ENCODE peak calls at places on chromosomes 3 and 15, in seven cellular contexts. G, K, Z, D, U, M and S are unnamed samples. For H3K27me3, the result is how much of the 10 kb centered on the place peaks cover.

GRCh38 chr3:178152010-178152409 is 384.2 kb upstream of the KCNMB2 start:
- DNase-seq in M (no peak), K (no peak), U (no peak), G (peak), D (no peak), Z (no peak), S (no peak)

GRCh38 chr3:908839-909238 is 184.0 kb upstream of the CNTN6 start:
- DNase-seq in K (no peak), M (no peak), U (peak), Z (no peak), D (no peak), G (no peak), S (no peak)

GRCh38 chr3:172320468-172320867 is 127.8 kb downstream of the GHSR start:
- DNase-seq in G (no peak), M (no peak), K (no peak), D (no peak), U (no peak), Z (no peak), S (no peak)

GRCh38 chr15:26433818-26434217 is 339.0 kb downstream of the GABRB3 start:
- DNase-seq in M (no peak), G (no peak), Z (no peak), K (no peak), D (no peak), U (no peak), S (no peak)

GRCh38 chr3:193826126-193826795 is 233.3 kb downstream of the OPA1 start:
- DNase-seq in U (peak), K (no peak), Z (peak), M (no peak), G (peak), D (peak), S (no peak)

GRCh38 chr15:67915374-67916050 is 75.7 kb upstream of the RNU6-1 start:
- DNase-seq in U (peak), G (peak), M (no peak), Z (no peak), D (peak), K (peak), S (peak)

GRCh38 chr3:6418492-6418891 is 442.4 kb upstream of the GRM7 start:
- DNase-seq in Z (no peak), K (no peak), D (no peak), G (no peak), U (no peak), M (no peak), S (no peak)

GRCh38 chr3:187983484-187984124 is 170.4 kb upstream of the LPP start:
- DNase-seq in U (no peak), K (no peak), D (no peak), M (no peak), Z (no peak), G (no peak), S (no peak)

GRCh38 chr3:126355777-126356372 is 1.3 kb downstream of the KLF15 start:
- DNase-seq in U (peak), Z (peak), M (peak), G (peak), D (peak), K (peak), S (peak)

GRCh38 chr3:157447026-157447694 is 10.5 kb downstream of the PTX3 start:
- DNase-seq in K (no peak), M (peak), D (no peak), Z (peak), G (peak), U (peak), S (no peak)

GRCh38 chr3:143119974-143120715 is 574 bp downstream of the CHST2 start:
- DNase-seq in G (peak), K (peak), D (no peak), U (peak), Z (no peak), M (no peak), S (peak)

GRCh38 chr15:29883126-29883525 is 60.9 kb upstream of the TJP1 start:
- DNase-seq in U (peak), G (peak), D (no peak), Z (peak), M (no peak), K (no peak), S (no peak)

GRCh38 chr3:109364088-109364487 is 26.7 kb upstream of the DPPA4 start:
- DNase-seq in D (no peak), Z (no peak), M (no peak), U (no peak), K (no peak), G (no peak), S (no peak)

GRCh38 chr15:57213783-57214366 is 162.4 kb upstream of the CGNL1 start:
- DNase-seq in D (no peak), G (peak), Z (peak), K (no peak), M (peak), U (peak), S (no peak)

GRCh38 chr3:159872374-159873109 is 116.1 kb upstream of the IL12A start:
- DNase-seq in Z (peak), D (no peak), G (peak), K (no peak), M (peak), U (peak), S (no peak)

GRCh38 chr3:43405888-43406636 is 119.7 kb downstream of the SNRK start:
- DNase-seq in K (no peak), M (no peak), U (no peak), D (no peak), Z (peak), G (peak), S (no peak)

GRCh38 chr3:127588675-127589577 is 1.6 kb downstream of the TPRA1 start:
- DNase-seq in G (peak), D (no peak), K (no peak), M (peak), U (no peak), Z (peak), S (no peak)

GRCh38 chr3:149199474-149199873 is 22.2 kb downstream of the CP start:
- DNase-seq in U (no peak), D (no peak), K (no peak), Z (peak), M (no peak), G (peak), S (no peak)

GRCh38 chr3:44337253-44337652 is 1.3 kb upstream of the TCAIM start:
- DNase-seq in U (peak), Z (no peak), D (no peak), K (no peak), G (no peak), M (no peak), S (no peak)

GRCh38 chr3:161859870-161860450 is 363.4 kb downstream of the OTOL1 start:
- DNase-seq in K (no peak), U (no peak), Z (no peak), G (no peak), D (no peak), M (no peak), S (no peak)

GRCh38 chr3:163315786-163316185 is 1762.5 kb downstream of the SI start:
- DNase-seq in G (no peak), D (no peak), M (no peak), K (no peak), U (no peak), Z (no peak), S (no peak)

GRCh38 chr3:114727373-114727772 is 419.7 kb downstream of the ZBTB20 start:
- DNase-seq in G (no peak), K (no peak), U (no peak), M (no peak), Z (no peak), D (no peak), S (no peak)

GRCh38 chr15:72231847-72232461 is 964 bp upstream of the PKM start:
- DNase-seq in D (peak), Z (peak), K (peak), U (peak), G (peak), M (peak), S (no peak)

GRCh38 chr3:160448845-160449659 is 534 bp downstream of the TRIM59 start:
- DNase-seq in D (no peak), U (no peak), G (peak), K (no peak), Z (peak), M (peak), S (peak)

GRCh38 chr3:119147494-119147893 is 1.5 kb downstream of the TEX55 start:
- DNase-seq in Z (no peak), U (no peak), G (no peak), D (no peak), M (no peak), K (no peak), S (no peak)

GRCh38 chr3:105233056-105233455 is 133.7 kb upstream of the ALCAM start:
- DNase-seq in U (no peak), Z (peak), G (no peak), D (no peak), M (no peak), K (no peak), S (no peak)

GRCh38 chr15:80249973-80250372 is 2.0 kb downstream of the CTXND1 start:
- DNase-seq in D (no peak), U (no peak), M (no peak), G (no peak), Z (no peak), K (no peak), S (no peak)
- H3K27me3 ChIP-seq in D (under half), U (under half), M (under half), G (under half), Z (half or more), K (half or more), S (under half)

GRCh38 chr3:183913580-183913920 is 28.9 kb upstream of the PARL start:
- DNase-seq in G (no peak), Z (no peak), U (no peak), K (no peak), M (no peak), D (no peak), S (no peak)
- H3K4me3 ChIP-seq in G (no peak), Z (no peak), U (no peak), K (no peak), M (no peak), D (no peak), S (no peak)

DNA sequence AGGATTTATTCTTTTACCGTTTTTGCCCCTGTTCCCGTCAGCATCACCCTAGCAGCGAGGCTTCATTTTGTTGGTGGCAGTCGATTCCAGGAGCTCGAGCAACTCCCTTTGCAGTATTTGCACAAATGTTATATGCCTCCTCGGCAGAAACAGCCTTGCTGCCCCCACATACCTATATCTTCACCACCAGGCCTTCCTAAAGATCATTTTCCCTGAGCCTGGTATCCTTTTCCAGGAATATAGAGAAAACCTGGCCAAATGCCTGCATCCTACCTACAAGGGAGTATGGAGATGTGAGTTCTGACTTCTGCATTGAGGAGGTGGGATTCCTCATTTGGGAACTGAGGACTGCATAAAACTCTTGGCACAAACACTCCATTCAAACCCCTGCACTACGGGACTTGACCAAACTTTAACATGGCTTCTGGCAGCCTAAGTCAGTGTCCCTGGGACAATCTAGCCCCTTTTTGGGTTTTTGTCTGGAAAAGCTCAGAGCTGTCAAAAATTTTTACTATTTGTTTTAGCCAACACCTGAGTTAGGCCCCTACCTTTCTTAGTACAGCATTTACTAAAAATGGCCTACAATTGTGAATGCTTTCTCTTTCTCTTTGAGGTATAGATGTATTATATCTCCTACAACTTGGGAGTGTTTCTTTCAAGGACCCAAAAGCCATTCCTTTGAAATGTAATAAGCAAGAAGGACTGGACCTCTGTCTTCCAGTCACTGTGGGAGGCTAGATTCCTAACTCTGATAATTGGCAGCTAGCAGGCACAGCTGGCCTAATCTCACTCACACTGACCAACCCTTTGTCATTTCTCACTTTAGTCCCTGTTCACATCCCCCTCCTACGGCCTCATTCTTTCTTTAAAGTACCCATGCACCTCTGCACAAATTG is 12.1 kb upstream of the UBE2Q2 start:
- DNase-seq in D (no peak), M (no peak), G (no peak), K (no peak), Z (no peak), U (peak), S (no peak)
- H3K27ac ChIP-seq in D (no peak), M (no peak), G (no peak), K (no peak), Z (no peak), U (peak), S (no peak)

GRCh38 chr3:14811733-14812132 is 7.0 kb upstream of the FGD5 start:
- DNase-seq in D (no peak), K (no peak), M (no peak), G (no peak), Z (no peak), U (peak), S (no peak)
- H3K27me3 ChIP-seq in D (under half), K (half or more), M (half or more), G (under half), Z (under half), U (under half), S (under half)